ENCODE peak calls at places on chromosome 13, in ten cellular contexts. One of them, this sample, is unnamed.

GRCh38 chr13:32384702-32385101 is 43.2 kb downstream of the N4BP2L1 start:
- DNase-seq in transverse colon: no peak
- DNase-seq in A549: no peak
- DNase-seq in HCT116: no peak
- DNase-seq in psoas muscle: no peak
- DNase-seq in tibial artery: no peak
- DNase-seq in RWPE2: no peak
- DNase-seq in right lobe of liver: no peak
- DNase-seq in A673: no peak
- DNase-seq in adrenal gland: no peak
- DNase-seq in this sample: no peak

GRCh38 chr13:42644841-42645240 is 70.9 kb downstream of the TNFSF11 start:
- DNase-seq in transverse colon: no peak
- DNase-seq in A549: no peak
- DNase-seq in HCT116: no peak
- DNase-seq in psoas muscle: no peak
- DNase-seq in tibial artery: no peak
- DNase-seq in RWPE2: no peak
- DNase-seq in right lobe of liver: no peak
- DNase-seq in A673: peak; percentile 66
- DNase-seq in adrenal gland: no peak
- DNase-seq in this sample: no peak

GRCh38 chr13:106691251-106691650 is 123.3 kb upstream of the ARGLU1 start:
- DNase-seq in transverse colon: no peak
- DNase-seq in A549: no peak
- DNase-seq in HCT116: no peak
- DNase-seq in psoas muscle: no peak
- DNase-seq in tibial artery: no peak
- DNase-seq in RWPE2: no peak
- DNase-seq in right lobe of liver: no peak
- DNase-seq in A673: no peak
- DNase-seq in adrenal gland: no peak
- DNase-seq in this sample: no peak

GRCh38 chr13:106105153-106105552 is 430.3 kb downstream of the EFNB2 start:
- DNase-seq in transverse colon: no peak
- DNase-seq in A549: no peak
- DNase-seq in HCT116: no peak
- DNase-seq in psoas muscle: no peak
- DNase-seq in tibial artery: no peak
- DNase-seq in RWPE2: no peak
- DNase-seq in right lobe of liver: no peak
- DNase-seq in A673: no peak
- DNase-seq in adrenal gland: no peak
- DNase-seq in this sample: no peak

GRCh38 chr13:106529415-106530208 is 5.8 kb downstream of the EFNB2 start:
- DNase-seq in transverse colon: no peak
- DNase-seq in A549: no peak
- DNase-seq in HCT116: no peak
- DNase-seq in psoas muscle: no peak
- DNase-seq in tibial artery: no peak
- DNase-seq in RWPE2: no peak
- DNase-seq in right lobe of liver: no peak
- DNase-seq in A673: no peak
- DNase-seq in adrenal gland: no peak
- DNase-seq in this sample: no peak

GRCh38 chr13:27182844-27183497 is 11.4 kb upstream of the USP12 start:
- DNase-seq in transverse colon: no peak
- DNase-seq in A549: peak; percentile 84
- DNase-seq in HCT116: peak; percentile 78
- DNase-seq in psoas muscle: peak; percentile 81
- DNase-seq in tibial artery: peak; percentile 85
- DNase-seq in RWPE2: no peak
- DNase-seq in right lobe of liver: peak; percentile 80
- DNase-seq in A673: no peak
- DNase-seq in adrenal gland: peak; percentile 89
- DNase-seq in this sample: peak; percentile 58

GRCh38 chr13:113441661-113442060 is 11.6 kb downstream of the ADPRHL1 start:
- DNase-seq in transverse colon: no peak
- DNase-seq in A549: no peak
- DNase-seq in HCT116: no peak
- DNase-seq in psoas muscle: peak; percentile 31
- DNase-seq in tibial artery: peak; percentile 54
- DNase-seq in RWPE2: peak; percentile 61
- DNase-seq in right lobe of liver: no peak
- DNase-seq in A673: no peak
- DNase-seq in adrenal gland: no peak
- DNase-seq in this sample: no peak

GRCh38 chr13:41960195-41960699 is 662 bp downstream of the VWA8 start:
- DNase-seq in transverse colon: peak; percentile 15
- DNase-seq in A549: no peak
- DNase-seq in HCT116: no peak
- DNase-seq in psoas muscle: no peak
- DNase-seq in tibial artery: no peak
- DNase-seq in RWPE2: no peak
- DNase-seq in right lobe of liver: no peak
- DNase-seq in A673: peak; percentile 37
- DNase-seq in adrenal gland: peak; percentile 48
- DNase-seq in this sample: no peak

GRCh38 chr13:91398413-91399188 is at the start of gene GPC5:
- DNase-seq in transverse colon: peak; percentile 85
- DNase-seq in A549: peak; percentile 44
- DNase-seq in HCT116: peak; percentile 10
- DNase-seq in psoas muscle: peak; percentile 83
- DNase-seq in tibial artery: peak; percentile 84
- DNase-seq in RWPE2: no peak
- DNase-seq in right lobe of liver: peak; percentile 87
- DNase-seq in A673: peak; percentile 76
- DNase-seq in adrenal gland: peak; percentile 72
- DNase-seq in this sample: peak; percentile 75

GRCh38 chr13:78852709-78853108 is 193.8 kb upstream of the OBI1 start:
- DNase-seq in transverse colon: no peak
- DNase-seq in A549: no peak
- DNase-seq in HCT116: no peak
- DNase-seq in psoas muscle: no peak
- DNase-seq in tibial artery: no peak
- DNase-seq in RWPE2: no peak
- DNase-seq in right lobe of liver: no peak
- DNase-seq in A673: no peak
- DNase-seq in adrenal gland: no peak
- DNase-seq in this sample: no peak

GRCh38 chr13:114320065-114320464 is 5.8 kb downstream of the CHAMP1 start:
- DNase-seq in transverse colon: no peak
- DNase-seq in A549: no peak
- DNase-seq in HCT116: no peak
- DNase-seq in psoas muscle: no peak
- DNase-seq in tibial artery: no peak
- DNase-seq in RWPE2: no peak
- DNase-seq in right lobe of liver: no peak
- DNase-seq in A673: no peak
- DNase-seq in adrenal gland: no peak
- DNase-seq in this sample: no peak

GRCh38 chr13:51786425-51787010 is 17.4 kb downstream of the DHRS12 start:
- DNase-seq in transverse colon: no peak
- DNase-seq in A549: no peak
- DNase-seq in HCT116: no peak
- DNase-seq in psoas muscle: no peak
- DNase-seq in tibial artery: no peak
- DNase-seq in RWPE2: no peak
- DNase-seq in right lobe of liver: no peak
- DNase-seq in A673: no peak
- DNase-seq in adrenal gland: no peak
- DNase-seq in this sample: no peak

GRCh38 chr13:103694033-103694432 is 627.8 kb upstream of the SLC10A2 start:
- DNase-seq in transverse colon: no peak
- DNase-seq in A549: no peak
- DNase-seq in HCT116: no peak
- DNase-seq in psoas muscle: no peak
- DNase-seq in tibial artery: no peak
- DNase-seq in RWPE2: no peak
- DNase-seq in right lobe of liver: no peak
- DNase-seq in A673: peak; percentile 44
- DNase-seq in adrenal gland: no peak
- DNase-seq in this sample: no peak

GRCh38 chr13:70034280-70034679 is 73.3 kb upstream of the ATXN8OS start:
- DNase-seq in transverse colon: no peak
- DNase-seq in A549: no peak
- DNase-seq in HCT116: no peak
- DNase-seq in psoas muscle: no peak
- DNase-seq in tibial artery: no peak
- DNase-seq in RWPE2: no peak
- DNase-seq in right lobe of liver: no peak
- DNase-seq in A673: no peak
- DNase-seq in adrenal gland: no peak
- DNase-seq in this sample: no peak

GRCh38 chr13:99256709-99257108 is 1.5 kb downstream of the GPR18 start:
- DNase-seq in transverse colon: no peak
- DNase-seq in A549: no peak
- DNase-seq in HCT116: no peak
- DNase-seq in psoas muscle: no peak
- DNase-seq in tibial artery: no peak
- DNase-seq in RWPE2: no peak
- DNase-seq in right lobe of liver: no peak
- DNase-seq in A673: no peak
- DNase-seq in adrenal gland: no peak
- DNase-seq in this sample: no peak

GRCh38 chr13:113584870-113585671 is 518 bp downstream of the TFDP1 start:
- DNase-seq in transverse colon: peak; percentile 17
- DNase-seq in A549: peak; percentile 9
- DNase-seq in HCT116: no peak
- DNase-seq in psoas muscle: peak; percentile 42
- DNase-seq in tibial artery: peak; percentile 51
- DNase-seq in RWPE2: peak; percentile 50
- DNase-seq in right lobe of liver: peak; percentile 54
- DNase-seq in A673: no peak
- DNase-seq in adrenal gland: no peak
- DNase-seq in this sample: no peak

GRCh38 chr13:44969858-44970484 is 19.3 kb downstream of the NUFIP1 start:
- DNase-seq in transverse colon: no peak
- DNase-seq in A549: peak; percentile 35
- DNase-seq in HCT116: peak; percentile 26
- DNase-seq in psoas muscle: no peak
- DNase-seq in tibial artery: no peak
- DNase-seq in RWPE2: no peak
- DNase-seq in right lobe of liver: no peak
- DNase-seq in A673: peak; percentile 71
- DNase-seq in adrenal gland: no peak
- DNase-seq in this sample: no peak

GRCh38 chr13:30121666-30122065 is 185.7 kb downstream of the KATNAL1 start:
- DNase-seq in transverse colon: no peak
- DNase-seq in A549: no peak
- DNase-seq in HCT116: no peak
- DNase-seq in psoas muscle: no peak
- DNase-seq in tibial artery: no peak
- DNase-seq in RWPE2: no peak
- DNase-seq in right lobe of liver: no peak
- DNase-seq in A673: no peak
- DNase-seq in adrenal gland: no peak
- DNase-seq in this sample: no peak

GRCh38 chr13:50845211-50845610 is 1.7 kb upstream of the DLEU7 start:
- DNase-seq in transverse colon: no peak
- DNase-seq in A549: no peak
- DNase-seq in HCT116: no peak
- DNase-seq in psoas muscle: no peak
- DNase-seq in tibial artery: no peak
- DNase-seq in RWPE2: no peak
- DNase-seq in right lobe of liver: no peak
- DNase-seq in A673: no peak
- DNase-seq in adrenal gland: no peak
- DNase-seq in this sample: no peak

GRCh38 chr13:110239280-110240120 is 67.5 kb downstream of the COL4A1 start:
- DNase-seq in transverse colon: no peak
- DNase-seq in A549: no peak
- DNase-seq in HCT116: no peak
- DNase-seq in psoas muscle: no peak
- DNase-seq in tibial artery: no peak
- DNase-seq in RWPE2: no peak
- DNase-seq in right lobe of liver: no peak
- DNase-seq in A673: no peak
- DNase-seq in adrenal gland: no peak
- DNase-seq in this sample: no peak
- H3K4me1 ChIP-seq in transverse colon: peaks cover 10% of the 10 kb centered on the region
- H3K4me1 ChIP-seq in A549: no peaks in the 10 kb centered on the region
- H3K4me1 ChIP-seq in HCT116: no peaks in the 10 kb centered on the region
- H3K4me1 ChIP-seq in psoas muscle: peaks cover 5% of the 10 kb centered on the region
- H3K4me1 ChIP-seq in tibial artery: peaks cover 62% of the 10 kb centered on the region
- H3K4me1 ChIP-seq in RWPE2: no peaks in the 10 kb centered on the region
- H3K4me1 ChIP-seq in right lobe of liver: no peaks in the 10 kb centered on the region
- H3K4me1 ChIP-seq in A673: peaks cover 8% of the 10 kb centered on the region
- H3K4me1 ChIP-seq in adrenal gland: peaks cover 34% of the 10 kb centered on the region
- H3K4me1 ChIP-seq in this sample: peaks cover 98% of the 10 kb centered on the region

GRCh38 chr13:19061278-19061677 is 120.3 kb downstream of the TUBA3C start:
- DNase-seq in transverse colon: no peak
- DNase-seq in A549: no peak
- DNase-seq in HCT116: no peak
- DNase-seq in psoas muscle: no peak
- DNase-seq in tibial artery: no peak
- DNase-seq in RWPE2: no peak
- DNase-seq in right lobe of liver: no peak
- DNase-seq in A673: no peak
- DNase-seq in adrenal gland: no peak
- DNase-seq in this sample: no peak
- H3K9me3 ChIP-seq in transverse colon: no peaks in the 10 kb centered on the region
- H3K9me3 ChIP-seq in A549: no peaks in the 10 kb centered on the region
- H3K9me3 ChIP-seq in HCT116: peaks cover 6% of the 10 kb centered on the region
- H3K9me3 ChIP-seq in psoas muscle: no peaks in the 10 kb centered on the region
- H3K9me3 ChIP-seq in tibial artery: peaks cover 3% of the 10 kb centered on the region
- H3K9me3 ChIP-seq in RWPE2: no peaks in the 10 kb centered on the region
- H3K9me3 ChIP-seq in right lobe of liver: no peaks in the 10 kb centered on the region
- H3K9me3 ChIP-seq in A673: peaks cover 3% of the 10 kb centered on the region
- H3K9me3 ChIP-seq in adrenal gland: no peaks in the 10 kb centered on the region
- H3K9me3 ChIP-seq in this sample: peaks cover 32% of the 10 kb centered on the region

DNA sequence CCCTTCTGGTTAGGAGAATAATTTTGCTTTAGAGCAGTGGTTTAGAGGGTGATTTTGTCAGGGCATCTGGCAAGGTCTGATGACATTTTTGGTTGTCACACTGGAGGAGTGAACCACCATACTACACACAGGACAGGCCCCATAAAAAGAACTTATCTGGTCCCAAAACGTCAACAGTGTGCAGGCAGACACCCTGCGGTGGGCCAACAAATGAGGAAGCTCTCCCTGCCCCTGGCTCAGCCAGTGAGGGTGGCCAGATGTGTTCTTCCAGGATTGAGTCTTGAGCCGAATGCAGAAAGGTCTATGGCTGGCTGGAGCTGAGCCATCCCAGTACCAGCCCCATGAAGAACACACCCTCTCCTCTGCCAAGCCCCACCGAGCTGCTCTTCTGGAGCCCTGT is 149.2 kb downstream of the MIPEP start:
- DNase-seq in transverse colon: no peak
- DNase-seq in A549: no peak
- DNase-seq in HCT116: no peak
- DNase-seq in psoas muscle: no peak
- DNase-seq in tibial artery: no peak
- DNase-seq in RWPE2: no peak
- DNase-seq in right lobe of liver: no peak
- DNase-seq in A673: no peak
- DNase-seq in adrenal gland: no peak
- DNase-seq in this sample: no peak
- H3K27ac ChIP-seq in transverse colon: no peak overlapping the region
- H3K27ac ChIP-seq in A549: no peak overlapping the region
- H3K27ac ChIP-seq in HCT116: no peak overlapping the region
- H3K27ac ChIP-seq in psoas muscle: no peak overlapping the region
- H3K27ac ChIP-seq in tibial artery: no peak overlapping the region
- H3K27ac ChIP-seq in RWPE2: no peak overlapping the region
- H3K27ac ChIP-seq in right lobe of liver: no peak overlapping the region
- H3K27ac ChIP-seq in A673: no peak overlapping the region
- H3K27ac ChIP-seq in adrenal gland: no peak overlapping the region
- H3K27ac ChIP-seq in this sample: peak overlapping the region; percentile 39

GRCh38 chr13:24267801-24268200 is 41.6 kb upstream of the C1QTNF9 start:
- DNase-seq in transverse colon: no peak
- DNase-seq in A549: no peak
- DNase-seq in HCT116: no peak
- DNase-seq in psoas muscle: no peak
- DNase-seq in tibial artery: no peak
- DNase-seq in RWPE2: no peak
- DNase-seq in right lobe of liver: no peak
- DNase-seq in A673: no peak
- DNase-seq in adrenal gland: no peak
- DNase-seq in this sample: no peak
- H3K4me1 ChIP-seq in transverse colon: peaks cover 32% of the 10 kb centered on the region
- H3K4me1 ChIP-seq in A549: peaks cover 12% of the 10 kb centered on the region
- H3K4me1 ChIP-seq in HCT116: no peaks in the 10 kb centered on the region
- H3K4me1 ChIP-seq in psoas muscle: no peaks in the 10 kb centered on the region
- H3K4me1 ChIP-seq in tibial artery: peaks cover 18% of the 10 kb centered on the region
- H3K4me1 ChIP-seq in RWPE2: peaks cover 3% of the 10 kb centered on the region
- H3K4me1 ChIP-seq in right lobe of liver: peaks cover 72% of the 10 kb centered on the region
- H3K4me1 ChIP-seq in A673: peaks cover 5% of the 10 kb centered on the region
- H3K4me1 ChIP-seq in adrenal gland: peaks cover 63% of the 10 kb centered on the region
- H3K4me1 ChIP-seq in this sample: peaks cover 60% of the 10 kb centered on the region